ENCODE peak calls at places on chromosomes 5 and 9, in four cellular contexts. M is hepatocyte, Y is MM.1S, W is astrocyte. B is an unnamed sample. For H3K79me2, the result is how much of the 10 kb centered on the place peaks cover.

GRCh38 chr5:150781706-150782614 is 3.4 kb downstream of the SMIM3 start:
- DNase-seq in M (peak), Y (no peak), W (peak), B (no peak)

GRCh38 chr5:58929726-58930125 is 346.9 kb downstream of the RAB3C start:
- DNase-seq in M (no peak), W (peak), Y (no peak), B (no peak)

GRCh38 chr5:109558952-109559351 is 130.8 kb upstream of the MAN2A1 start:
- DNase-seq in M (no peak), W (no peak), Y (no peak), B (peak)

GRCh38 chr5:178429541-178430186 is 160.5 kb downstream of the COL23A1 start:
- DNase-seq in M (no peak), W (no peak), Y (no peak), B (peak)

GRCh38 chr5:18003784-18004183 is 369.5 kb downstream of the TAF11L14 start:
- DNase-seq in M (no peak), W (no peak), Y (no peak), B (no peak)

GRCh38 chr9:19429590-19429989 is 20.8 kb downstream of the ACER2 start:
- DNase-seq in Y (no peak), W (no peak), M (no peak), B (no peak)

GRCh38 chr5:148523139-148523538 is 131.2 kb downstream of the HTR4 start:
- DNase-seq in W (no peak), M (no peak), Y (no peak), B (no peak)

GRCh38 chr5:98349251-98349989 is 424.0 kb upstream of the RGMB start:
- DNase-seq in M (no peak), W (peak), Y (peak), B (no peak)

GRCh38 chr9:110126457-110126856 is 81.5 kb downstream of the C9orf152 start:
- DNase-seq in M (no peak), Y (no peak), W (no peak), B (peak)

GRCh38 chr9:126617003-126617739 is 3.4 kb downstream of the LMX1B start:
- DNase-seq in W (no peak), M (no peak), Y (no peak), B (no peak)

GRCh38 chr5:39138182-39138487 is 63.9 kb upstream of the RICTOR start:
- DNase-seq in M (no peak), Y (no peak), W (no peak), B (no peak)

GRCh38 chr5:54580997-54581741 is 63.6 kb downstream of the SNX18 start:
- DNase-seq in W (peak), Y (no peak), M (peak), B (no peak)

GRCh38 chr5:1103505-1104326 is 8.1 kb downstream of the SLC12A7 start:
- DNase-seq in M (peak), Y (no peak), W (no peak), B (no peak)

GRCh38 chr5:66987949-66988838 is 208.4 kb downstream of the CD180 start:
- DNase-seq in Y (peak), M (peak), W (no peak), B (no peak)

GRCh38 chr9:113577525-113578261 is 114.2 kb downstream of the RGS3 start:
- DNase-seq in M (no peak), W (peak), Y (no peak), B (no peak)

GRCh38 chr9:5843450-5844249 is 10.7 kb upstream of the ERMP1 start:
- DNase-seq in W (peak), Y (no peak), M (peak), B (no peak)

GRCh38 chr5:111453747-111454146 is 58.6 kb downstream of the STARD4 start:
- DNase-seq in W (peak), M (no peak), Y (no peak), B (no peak)

GRCh38 chr9:20603524-20604268 is 18.6 kb downstream of the MLLT3 start:
- DNase-seq in W (no peak), Y (no peak), M (no peak), B (no peak)

GRCh38 chr9:124077915-124078572 is 66.5 kb downstream of the LHX2 start:
- DNase-seq in M (no peak), W (no peak), Y (no peak), B (no peak)

GRCh38 chr9:105993921-105994715 is 299.8 kb downstream of the TMEM38B start:
- DNase-seq in Y (no peak), W (no peak), M (no peak), B (no peak)

GRCh38 chr9:83041771-83042170 is 21.2 kb downstream of the RASEF start:
- DNase-seq in Y (no peak), M (no peak), W (peak), B (no peak)

GRCh38 chr5:34487202-34487879 is 168.8 kb upstream of the RAI14 start:
- DNase-seq in W (peak), M (peak), Y (no peak), B (no peak)

GRCh38 chr9:124284237-124284831 is 26.6 kb downstream of the NEK6 start:
- DNase-seq in W (peak), M (peak), Y (no peak), B (no peak)

GRCh38 chr9:16103613-16104012 is 550.8 kb downstream of the CCDC171 start:
- DNase-seq in W (no peak), Y (no peak), M (peak), B (no peak)

GRCh38 chr5:33180900-33181299 is 259.9 kb upstream of the TARS1 start:
- DNase-seq in M (no peak), W (peak), Y (no peak), B (no peak)

DNA sequence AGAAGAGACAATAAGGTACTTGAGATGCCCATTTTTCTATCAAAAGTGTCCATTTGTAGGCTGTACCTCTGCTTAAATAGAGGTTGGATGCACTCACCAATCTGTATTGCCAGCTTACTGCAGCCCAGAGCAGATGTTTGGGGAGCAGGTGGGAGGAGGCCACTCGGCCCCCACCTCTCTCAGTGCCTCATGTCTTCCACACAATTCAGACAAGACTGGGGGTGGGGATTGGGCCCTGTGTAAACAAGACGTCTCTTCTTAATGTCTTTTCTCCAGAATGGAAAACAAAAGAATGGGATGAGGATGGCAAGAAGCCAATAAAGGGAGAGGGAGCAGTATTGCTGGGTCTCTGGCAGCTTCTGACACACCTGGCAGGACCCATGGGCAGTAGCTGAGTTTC is 64.9 kb downstream of the SIL1 start:
- DNase-seq in Y (no peak), M (no peak), W (no peak), B (no peak)
- H3K79me2 ChIP-seq in Y (under half), M (under half), W (under half), B (under half)

DNA sequence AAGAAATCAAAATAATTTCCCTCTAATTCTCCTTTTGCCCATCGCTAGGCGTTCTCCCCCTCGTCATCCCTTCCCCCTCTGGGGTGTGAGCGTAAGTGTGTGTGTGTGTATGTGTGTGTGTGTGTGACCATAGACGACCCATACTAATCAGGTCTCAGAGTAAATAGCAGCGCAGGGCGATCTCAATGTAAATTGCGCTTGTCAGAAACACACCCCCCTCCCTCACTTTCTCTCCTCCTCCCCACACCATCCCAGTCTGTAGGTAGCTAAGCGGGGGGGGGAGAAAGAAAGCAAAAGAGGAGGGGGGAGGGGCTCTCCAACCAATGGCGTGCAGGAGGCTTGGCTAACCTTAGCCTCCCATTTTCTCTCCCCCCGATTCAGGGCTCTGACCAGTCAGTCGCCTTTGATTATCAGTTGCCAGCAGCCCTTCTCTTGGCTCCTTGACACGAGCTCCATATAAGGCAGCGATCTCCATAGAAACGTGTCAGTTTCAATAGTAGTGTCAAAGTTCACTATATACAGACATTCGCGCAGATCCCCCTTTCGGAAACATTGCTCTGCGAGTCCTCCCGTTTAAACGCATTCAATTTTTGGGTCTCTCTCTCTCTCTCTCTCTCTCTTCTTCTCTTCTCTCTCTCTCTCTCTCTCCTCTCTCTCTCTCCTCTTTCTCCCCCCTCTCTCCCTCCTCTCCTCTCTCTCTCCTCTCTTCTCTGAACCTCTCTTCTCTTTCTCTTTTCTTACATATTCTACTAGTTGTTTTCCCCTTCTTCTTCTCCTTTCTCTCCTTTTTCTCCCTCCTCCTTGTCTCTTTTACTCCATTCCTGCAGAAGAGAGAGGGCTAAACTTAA is at the start of gene NR2F1:
- DNase-seq in M (peak), Y (peak), W (peak), B (no peak)
- TF ChIP-seq EZH2 in M (peak), Y (no peak), W (no peak), B (no peak)

GRCh38 chr5:68480385-68480940 is 264.9 kb downstream of the PIK3R1 start:
- DNase-seq in Y (no peak), M (no peak), W (no peak), B (no peak)
- H2AFZ ChIP-seq in Y (no peak), M (no peak), W (no peak), B (no peak)

DNA sequence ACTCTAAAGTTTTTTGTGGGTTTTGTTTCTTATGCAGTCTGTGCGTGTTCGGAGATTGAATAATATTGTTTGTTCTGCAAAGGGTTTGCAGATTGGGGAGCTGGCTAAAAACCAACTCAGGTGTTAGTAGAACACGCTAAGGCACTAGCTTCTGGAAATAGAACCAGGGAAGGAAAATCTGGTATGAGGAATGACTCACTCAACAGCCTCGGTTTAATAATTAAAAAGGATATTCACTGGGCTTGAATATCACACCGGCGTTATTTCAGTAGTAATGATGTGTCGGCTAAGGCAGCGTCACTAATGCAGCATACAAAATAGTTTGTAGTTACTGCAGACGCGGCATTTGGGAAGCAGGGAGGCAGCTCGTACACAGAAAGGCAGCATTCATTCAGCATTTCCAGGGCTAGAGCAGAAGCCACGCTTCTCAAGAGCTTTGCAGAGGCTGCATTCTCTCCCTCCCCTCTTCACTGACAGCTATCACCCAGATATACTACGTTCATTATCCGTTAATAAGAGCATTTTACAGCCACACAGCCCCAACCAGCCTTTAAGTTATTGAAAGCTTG is 1.7 kb downstream of the ADRA1B start:
- DNase-seq in W (no peak), M (no peak), Y (no peak), B (no peak)
- H3K79me2 ChIP-seq in W (under half), M (under half), Y (under half), B (under half)

B was measured in DND-41.